ENCODE peak calls at places on chromosomes 3 and 15, in eight cellular contexts. H is CD4-positive, alpha-beta T cell; A is activated CD4-positive, CD25-positive, alpha-beta regulatory T cell; Q is A673; I is A549; U is T1000; R is C1 segment of cervical spinal cord; S is neural progenitor cell. P is an unnamed sample.

GRCh38 chr3:52240059-52240885 is 1.3 kb upstream of the TWF2 start:
- DNase-seq in H (peak), A (no peak), Q (peak), I (peak), U (peak), R (peak), S (no peak), P (peak)

GRCh38 chr3:177973241-177973840 is 562.9 kb upstream of the KCNMB2 start:
- DNase-seq in H (no peak), A (no peak), Q (no peak), I (no peak), U (no peak), R (no peak), S (no peak), P (no peak)

GRCh38 chr15:78127882-78128281 is 3.4 kb downstream of the CIB2 start:
- DNase-seq in H (no peak), A (no peak), Q (no peak), I (peak), U (no peak), R (no peak), S (no peak), P (no peak)

GRCh38 chr3:195565716-195566115 is 18.0 kb downstream of the APOD start:
- DNase-seq in H (no peak), A (no peak), Q (no peak), I (no peak), U (no peak), R (no peak), S (no peak), P (no peak)

GRCh38 chr15:58980351-58980939 is 7.0 kb upstream of the RNF111 start:
- DNase-seq in H (no peak), A (no peak), Q (peak), I (peak), U (no peak), R (no peak), S (peak), P (peak)

GRCh38 chr3:44721231-44722102 is 8.0 kb upstream of the ZNF501 start:
- DNase-seq in H (no peak), A (no peak), Q (no peak), I (peak), U (no peak), R (no peak), S (no peak), P (no peak)

GRCh38 chr3:52685285-52685704 is 418 bp downstream of the PBRM1 start:
- DNase-seq in H (peak), A (peak), Q (peak), I (peak), U (peak), R (no peak), S (peak), P (peak)

GRCh38 chr15:71333839-71334238 is 218.6 kb downstream of the THSD4 start:
- DNase-seq in H (no peak), A (no peak), Q (no peak), I (no peak), U (no peak), R (no peak), S (no peak), P (no peak)

GRCh38 chr3:71512000-71512399 is 71.5 kb downstream of the FOXP1 start:
- DNase-seq in H (no peak), A (peak), Q (no peak), I (no peak), U (no peak), R (no peak), S (no peak), P (no peak)

GRCh38 chr3:30180305-30181275 is 425.8 kb upstream of the TGFBR2 start:
- DNase-seq in H (no peak), A (no peak), Q (no peak), I (no peak), U (no peak), R (no peak), S (no peak), P (no peak)